ENCODE peak calls at places on chromosomes 4 and X, in six cellular contexts. C is OCI-LY7; L is kidney epithelial cell; D is endodermal cell; V is endothelial cell of umbilical vein; B is CD8-positive, alpha-beta T cell. F is an unnamed sample.

GRCh38 chr4:78558421-78558820 is 6.9 kb downstream of the ANXA3 start:
- DNase-seq in V (peak; percentile 59), B (no peak), C (no peak), L (no peak), D (no peak), F (no peak)

GRCh38 chrX:50988649-50989048 is 78.1 kb downstream of the BMP15 start:
- DNase-seq in C (peak; percentile 11), B (no peak), D (peak; percentile 63), V (peak; percentile 21), L (no peak), F (no peak)

GRCh38 chr4:188821500-188821899 is 682.3 kb downstream of the TRIML1 start:
- DNase-seq in B (no peak), L (no peak), V (no peak), C (no peak), D (no peak), F (no peak)

GRCh38 chr4:41866799-41867677 is 68.2 kb upstream of the TMEM33 start:
- DNase-seq in V (no peak), D (peak; percentile 83), C (no peak), B (no peak), L (no peak), F (no peak)

GRCh38 chrX:65586491-65586890 is 51.9 kb upstream of the LAS1L start:
- DNase-seq in V (no peak), B (no peak), L (no peak), D (no peak), C (no peak), F (no peak)

GRCh38 chr4:153151535-153152452 is 52.4 kb upstream of the TRIM2 start:
- DNase-seq in D (peak; percentile 96), V (peak; percentile 13), B (peak; percentile 38), L (peak; percentile 71), C (no peak), F (peak; percentile 54)

GRCh38 chr4:35493977-35494376 is 750.3 kb downstream of the ARAP2 start:
- DNase-seq in B (no peak), D (no peak), V (no peak), L (no peak), C (no peak), F (no peak)

GRCh38 chrX:40152706-40153334 is 55.1 kb upstream of the BCOR start:
- DNase-seq in C (peak; percentile 14), D (peak; percentile 79), V (no peak), B (no peak), L (no peak), F (no peak)

GRCh38 chrX:19660604-19661003 is 145.3 kb upstream of the MAP3K15 start:
- DNase-seq in C (no peak), L (no peak), B (no peak), V (no peak), D (no peak), F (no peak)

GRCh38 chr4:145868637-145869409 is 69.8 kb downstream of the ZNF827 start:
- DNase-seq in V (peak; percentile 37), L (no peak), C (peak; percentile 24), B (no peak), D (no peak), F (no peak)

GRCh38 chrX:77771601-77772000 is 14.4 kb downstream of the ATRX start:
- DNase-seq in D (no peak), C (no peak), L (no peak), V (no peak), B (no peak), F (no peak)

GRCh38 chrX:136347706-136348105 is 46.9 kb downstream of the ADGRG4 start:
- DNase-seq in C (no peak), B (no peak), L (no peak), V (no peak), D (no peak), F (no peak)

GRCh38 chr4:123435246-123436113 is 38.9 kb downstream of the SPRY1 start:
- DNase-seq in L (no peak), V (no peak), B (no peak), D (no peak), C (no peak), F (no peak)

GRCh38 chrX:45885931-45886330 is 659.3 kb downstream of the ZNF674 start:
- DNase-seq in L (no peak), B (no peak), D (no peak), C (no peak), V (no peak), F (no peak)

GRCh38 chr4:152805071-152805650 is 25.4 kb downstream of the ARFIP1 start:
- DNase-seq in D (no peak), L (no peak), C (no peak), V (no peak), B (no peak), F (no peak)

GRCh38 chr4:185695743-185696142 is 116.3 kb downstream of the SORBS2 start:
- DNase-seq in D (no peak), V (no peak), C (no peak), L (no peak), B (no peak), F (no peak)

GRCh38 chrX:13579696-13580095 is 10.3 kb downstream of the EGFL6 start:
- DNase-seq in D (no peak), L (no peak), V (no peak), C (no peak), B (no peak), F (no peak)

GRCh38 chr4:2412534-2412884 is 5.9 kb downstream of the ZFYVE28 start:
- DNase-seq in L (no peak), V (no peak), D (no peak), C (peak; percentile 20), B (peak; percentile 84), F (no peak)

GRCh38 chr4:140289486-140289885 is 84.0 kb upstream of the SCOC start:
- DNase-seq in B (no peak), D (no peak), V (no peak), L (no peak), C (no peak), F (no peak)

GRCh38 chr4:140284449-140284848 is 89.0 kb upstream of the SCOC start:
- DNase-seq in V (no peak), L (no peak), D (no peak), B (no peak), C (no peak), F (no peak)

GRCh38 chr4:140291259-140291658 is 82.2 kb upstream of the SCOC start:
- DNase-seq in C (no peak), D (no peak), V (no peak), B (no peak), L (no peak), F (no peak)

GRCh38 chr4:140281828-140282227 is 91.6 kb upstream of the SCOC start:
- DNase-seq in V (peak; percentile 29), B (no peak), D (no peak), L (no peak), C (no peak), F (no peak)

DNA sequence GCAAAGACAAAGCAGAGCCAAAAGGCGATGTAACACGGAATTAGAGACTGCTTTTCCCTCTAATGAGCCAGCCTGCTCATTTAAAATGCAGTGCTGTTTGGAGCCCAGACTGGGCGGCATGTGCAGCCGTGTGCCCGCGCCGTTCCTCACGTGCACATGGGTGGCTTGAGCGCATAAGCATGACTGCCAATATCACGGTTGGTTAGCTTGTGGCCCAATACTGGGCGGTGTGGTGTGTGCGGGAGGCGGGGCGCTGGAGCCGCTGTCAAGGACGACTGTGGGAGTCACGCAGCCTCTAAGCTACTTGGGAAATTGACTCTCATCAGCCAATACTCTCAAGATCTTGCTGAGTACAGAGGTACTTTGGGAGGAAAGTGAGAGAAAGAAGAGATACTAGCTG is 86.9 kb upstream of the SCOC start:
- DNase-seq in C (no peak), V (no peak), B (no peak), D (no peak), L (no peak), F (no peak)
- H3K4me3 ChIP-seq in C (no peak overlapping the region), V (no peak overlapping the region), B (no peak overlapping the region), D (no peak overlapping the region), L (no peak overlapping the region), F (peak overlapping the region; percentile 3)

GRCh38 chr4:144449623-144450022 is 196.3 kb upstream of the HHIP start:
- DNase-seq in V (peak; percentile 65), D (no peak), C (no peak), L (no peak), B (no peak), F (no peak)
- H3K4me3 ChIP-seq in V (no peak overlapping the region), D (no peak overlapping the region), C (no peak overlapping the region), L (no peak overlapping the region), B (no peak overlapping the region), F (no peak overlapping the region)

DNA sequence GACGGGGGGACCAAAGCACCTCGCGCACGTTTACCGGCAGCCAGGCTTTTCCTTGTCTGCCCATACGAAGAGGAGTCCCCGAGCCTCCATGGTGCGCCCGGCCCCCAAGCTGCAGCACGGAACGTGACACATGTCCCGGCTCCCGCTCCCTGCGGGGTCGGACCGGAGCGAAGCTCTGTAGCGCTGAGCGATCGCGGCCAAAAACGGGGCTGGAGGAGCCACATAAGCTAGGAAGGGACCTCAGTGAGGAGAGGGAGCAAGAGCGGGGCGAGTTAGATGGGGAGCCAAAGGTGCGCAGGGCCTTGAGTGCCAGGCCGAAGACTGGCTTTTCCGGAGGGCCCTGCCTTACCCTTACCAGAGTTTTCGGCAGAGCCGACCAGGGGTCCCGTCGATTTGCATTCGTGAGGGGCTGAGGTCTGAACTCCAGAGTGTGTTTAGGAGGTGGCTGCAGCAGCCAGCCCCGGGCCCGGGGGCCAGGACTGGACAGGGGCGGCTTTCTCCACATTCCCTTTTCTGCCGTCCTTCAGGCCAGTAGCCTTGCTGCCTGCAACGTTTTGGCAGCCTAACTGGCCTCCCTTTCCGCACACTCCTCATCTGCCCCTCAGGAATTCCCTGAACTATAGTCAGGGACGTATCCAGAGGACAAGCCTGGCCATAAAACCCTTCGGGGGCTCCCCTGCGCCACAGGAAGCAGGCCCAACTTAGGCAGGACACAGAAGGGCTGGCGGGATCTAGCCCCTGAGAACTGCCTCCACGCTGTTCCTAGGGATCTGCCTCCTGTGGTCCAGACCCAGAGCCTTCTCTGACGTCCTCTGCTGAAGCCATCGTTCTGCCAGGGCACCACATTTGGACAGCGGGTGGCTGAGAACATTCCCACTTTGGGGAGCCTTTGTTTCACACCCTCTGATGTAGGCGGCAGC is 689 bp downstream of the SSR4 start:
- DNase-seq in D (no peak), C (peak; percentile 14), B (no peak), V (peak; percentile 5), L (no peak), F (no peak)
- H3K4me3 ChIP-seq in D (peak overlapping the region; percentile 90), C (peak overlapping the region; percentile 100), B (peak overlapping the region; percentile 83), V (peak overlapping the region; percentile 63), L (peak overlapping the region; percentile 79), F (peak overlapping the region; percentile 75)

DNA sequence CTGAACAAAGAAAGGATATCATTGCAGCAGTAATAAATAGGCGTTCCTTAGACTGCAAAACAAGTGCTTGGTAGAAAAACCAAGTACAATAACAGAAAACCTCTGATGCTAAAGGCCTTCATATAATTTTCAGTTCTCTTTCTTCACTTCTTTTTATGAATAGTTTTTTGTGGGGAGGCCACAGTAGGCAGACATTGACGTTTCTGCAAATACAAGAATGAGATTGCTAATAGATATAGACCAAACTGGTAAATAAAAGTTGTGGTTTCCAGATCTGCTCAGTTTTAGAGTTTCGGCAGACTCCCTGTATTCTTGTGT is 57.0 kb upstream of the RAP1GDS1 start:
- DNase-seq in L (no peak), D (no peak), C (no peak), V (no peak), B (no peak), F (no peak)
- H3K4me3 ChIP-seq in L (no peak overlapping the region), D (no peak overlapping the region), C (no peak overlapping the region), V (no peak overlapping the region), B (no peak overlapping the region), F (no peak overlapping the region)